ENCODE peak calls at places on chromosomes 1 and 21, in five cellular contexts. K, V, Z, P and S are unnamed samples.

GRCh38 chr1:179867493-179868330 is 9.9 kb downstream of the TOR1AIP2 start:
- DNase-seq in K (peak), V (peak), Z (no peak), P (peak), S (no peak)

GRCh38 chr1:65490231-65491009 is 70.0 kb downstream of the LEPR start:
- DNase-seq in K (no peak), V (no peak), Z (no peak), P (no peak), S (no peak)

GRCh38 chr1:15681346-15682290 is 2.5 kb upstream of the PLEKHM2 start:
- DNase-seq in K (no peak), V (no peak), Z (no peak), P (peak), S (no peak)

GRCh38 chr1:48059289-48059688 is 62.1 kb upstream of the TRABD2B start:
- DNase-seq in K (no peak), V (no peak), Z (no peak), P (no peak), S (no peak)

GRCh38 chr1:116377564-116378529 is 4.8 kb downstream of the ATP1A1 start:
- DNase-seq in K (no peak), V (peak), Z (no peak), P (peak), S (peak)

GRCh38 chr1:222627232-222627631 is 9.3 kb downstream of the MIA3 start:
- DNase-seq in K (no peak), V (no peak), Z (no peak), P (peak), S (no peak)

GRCh38 chr1:43513471-43514173 is 17.1 kb upstream of the PTPRF start:
- DNase-seq in K (no peak), V (no peak), Z (no peak), P (no peak), S (no peak)

GRCh38 chr21:42846221-42846620 is 33.1 kb downstream of the WDR4 start:
- DNase-seq in K (no peak), V (peak), Z (no peak), P (no peak), S (peak)

GRCh38 chr1:119582801-119583200 is 65.3 kb downstream of the ZNF697 start:
- DNase-seq in K (peak), V (peak), Z (peak), P (peak), S (peak)

GRCh38 chr21:42563261-42564045 is 49.8 kb downstream of the SLC37A1 start:
- DNase-seq in K (no peak), V (no peak), Z (no peak), P (no peak), S (peak)

GRCh38 chr21:23968722-23969647 is 1638.3 kb downstream of the MRPL39 start:
- DNase-seq in K (peak), V (no peak), Z (peak), P (no peak), S (no peak)

GRCh38 chr1:36755313-36756230 is 272.9 kb upstream of the CSF3R start:
- DNase-seq in K (no peak), V (no peak), Z (no peak), P (no peak), S (no peak)

GRCh38 chr1:22636369-22636768 is at the start of gene C1QA:
- DNase-seq in K (no peak), V (peak), Z (no peak), P (peak), S (peak)

GRCh38 chr1:46483597-46483996 is 6.0 kb upstream of the DMBX1 start:
- DNase-seq in K (no peak), V (no peak), Z (no peak), P (no peak), S (no peak)

GRCh38 chr1:185912504-185912903 is 178.3 kb downstream of the HMCN1 start:
- DNase-seq in K (no peak), V (no peak), Z (no peak), P (no peak), S (no peak)

GRCh38 chr1:2259668-2260392 is 31.7 kb downstream of the SKI start:
- DNase-seq in K (no peak), V (no peak), Z (no peak), P (no peak), S (peak)

GRCh38 chr1:28512058-28512611 is 6.3 kb downstream of the RCC1 start:
- DNase-seq in K (no peak), V (no peak), Z (no peak), P (no peak), S (no peak)

GRCh38 chr1:115317101-115318012 is 20.7 kb downstream of the NGF start:
- DNase-seq in K (no peak), V (no peak), Z (peak), P (no peak), S (no peak)

GRCh38 chr1:100445565-100445964 is 92.4 kb upstream of the GPR88 start:
- DNase-seq in K (no peak), V (no peak), Z (no peak), P (no peak), S (no peak)